ENCODE peak calls at places on chromosomes 3 and 15, in eight cellular contexts. G, S, P, K, N, V, X and C are unnamed samples.

GRCh38 chr3:114456742-114457141 is 162.9 kb downstream of the TIGIT start:
- DNase-seq in G (no peak), S (no peak), P (no peak), K (no peak), N (no peak), V (peak; percentile 44), X (no peak), C (no peak)

GRCh38 chr3:180433172-180433571 is 168.8 kb upstream of the TTC14 start:
- DNase-seq in G (peak; percentile 81), S (no peak), P (peak; percentile 36), K (no peak), N (no peak), V (no peak), X (peak; percentile 94), C (no peak)

GRCh38 chr3:172592898-172593669 is 69.9 kb upstream of the TNFSF10 start:
- DNase-seq in G (no peak), S (no peak), P (no peak), K (no peak), N (no peak), V (no peak), X (no peak), C (no peak)

GRCh38 chr3:114712728-114713492 is 419.1 kb downstream of the TIGIT start:
- DNase-seq in G (no peak), S (no peak), P (no peak), K (no peak), N (no peak), V (no peak), X (peak; percentile 29), C (no peak)

GRCh38 chr3:179653777-179654117 is 907 bp downstream of the USP13 start:
- DNase-seq in G (no peak), S (no peak), P (no peak), K (no peak), N (peak; percentile 7), V (peak; percentile 37), X (no peak), C (peak; percentile 22)

GRCh38 chr3:155252535-155252934 is 40.9 kb downstream of the STRIT1 start:
- DNase-seq in G (no peak), S (no peak), P (peak; percentile 75), K (no peak), N (no peak), V (no peak), X (peak; percentile 73), C (no peak)

GRCh38 chr3:195549931-195550519 is 6.9 kb upstream of the PPP1R2 start:
- DNase-seq in G (no peak), S (no peak), P (peak; percentile 13), K (no peak), N (peak; percentile 72), V (peak; percentile 78), X (no peak), C (peak; percentile 71)

GRCh38 chr3:152159328-152159727 is 109.4 kb upstream of the MBNL1 start:
- DNase-seq in G (peak; percentile 91), S (no peak), P (peak; percentile 50), K (no peak), N (peak; percentile 15), V (no peak), X (no peak), C (peak; percentile 19)

GRCh38 chr3:116392291-116392690 is 53.0 kb downstream of the LSAMP start:
- DNase-seq in G (no peak), S (no peak), P (no peak), K (no peak), N (no peak), V (no peak), X (no peak), C (no peak)

GRCh38 chr3:53748512-53749271 is 97.5 kb downstream of the CHDH start:
- DNase-seq in G (no peak), S (no peak), P (no peak), K (no peak), N (no peak), V (peak; percentile 71), X (no peak), C (no peak)

GRCh38 chr3:160577551-160578195 is 12.3 kb upstream of the KPNA4 start:
- DNase-seq in G (peak; percentile 52), S (no peak), P (peak; percentile 36), K (no peak), N (no peak), V (no peak), X (peak; percentile 38), C (peak; percentile 15)

GRCh38 chr15:66080791-66081475 is 172.6 kb downstream of the MEGF11 start:
- DNase-seq in G (peak; percentile 73), S (peak; percentile 33), P (peak; percentile 65), K (no peak), N (peak; percentile 51), V (no peak), X (no peak), C (no peak)

GRCh38 chr15:37131639-37132038 is 31.3 kb upstream of the MEIS2 start:
- DNase-seq in G (no peak), S (no peak), P (peak; percentile 35), K (no peak), N (no peak), V (no peak), X (no peak), C (no peak)

GRCh38 chr3:71050521-71051258 is 532.8 kb downstream of the FOXP1 start:
- DNase-seq in G (peak; percentile 96), S (no peak), P (peak; percentile 75), K (no peak), N (no peak), V (no peak), X (peak; percentile 73), C (no peak)

GRCh38 chr3:10515884-10516495 is 10.6 kb upstream of the ATP2B2 start:
- DNase-seq in G (no peak), S (no peak), P (no peak), K (no peak), N (no peak), V (no peak), X (no peak), C (no peak)

GRCh38 chr3:192831801-192832347 is 85.8 kb downstream of the MB21D2 start:
- DNase-seq in G (peak; percentile 36), S (no peak), P (no peak), K (no peak), N (no peak), V (no peak), X (no peak), C (no peak)

GRCh38 chr3:154795582-154795981 is 284.5 kb upstream of the MME start:
- DNase-seq in G (peak; percentile 95), S (no peak), P (peak; percentile 66), K (no peak), N (no peak), V (no peak), X (peak; percentile 96), C (no peak)

GRCh38 chr3:127092776-127093175 is 100.2 kb upstream of the PRR23E start:
- DNase-seq in G (no peak), S (no peak), P (no peak), K (no peak), N (peak; percentile 13), V (no peak), X (no peak), C (peak; percentile 15)
- TF ChIP-seq CTCF in G (no peak), S (no peak), P (no peak), K (no peak), N (peak; percentile 13), V (no peak), X (no peak), C (no peak)

GRCh38 chr15:100221461-100222348 is 120.1 kb downstream of the ADAMTS17 start:
- DNase-seq in G (no peak), S (no peak), P (peak; percentile 62), K (no peak), N (no peak), V (no peak), X (no peak), C (no peak)

GRCh38 chr15:100222349-100222715 is 119.4 kb downstream of the ADAMTS17 start:
- DNase-seq in G (no peak), S (no peak), P (no peak), K (no peak), N (no peak), V (no peak), X (no peak), C (no peak)

GRCh38 chr15:100227781-100228180 is 114.0 kb downstream of the ADAMTS17 start:
- DNase-seq in G (no peak), S (no peak), P (peak; percentile 51), K (no peak), N (no peak), V (no peak), X (no peak), C (no peak)

GRCh38 chr15:100226107-100226506 is 115.7 kb downstream of the ADAMTS17 start:
- DNase-seq in G (no peak), S (no peak), P (no peak), K (no peak), N (no peak), V (no peak), X (no peak), C (no peak)

GRCh38 chr15:100224206-100225185 is 117.3 kb downstream of the ADAMTS17 start:
- DNase-seq in G (peak; percentile 61), S (no peak), P (no peak), K (no peak), N (no peak), V (no peak), X (peak; percentile 79), C (no peak)
- H3K9me3 ChIP-seq in G (no peaks in the 10 kb centered on the region), S (no peaks in the 10 kb centered on the region), P (no peaks in the 10 kb centered on the region), K (no peaks in the 10 kb centered on the region), N (no peaks in the 10 kb centered on the region), V (no peaks in the 10 kb centered on the region), X (no peaks in the 10 kb centered on the region), C (no peaks in the 10 kb centered on the region)

DNA sequence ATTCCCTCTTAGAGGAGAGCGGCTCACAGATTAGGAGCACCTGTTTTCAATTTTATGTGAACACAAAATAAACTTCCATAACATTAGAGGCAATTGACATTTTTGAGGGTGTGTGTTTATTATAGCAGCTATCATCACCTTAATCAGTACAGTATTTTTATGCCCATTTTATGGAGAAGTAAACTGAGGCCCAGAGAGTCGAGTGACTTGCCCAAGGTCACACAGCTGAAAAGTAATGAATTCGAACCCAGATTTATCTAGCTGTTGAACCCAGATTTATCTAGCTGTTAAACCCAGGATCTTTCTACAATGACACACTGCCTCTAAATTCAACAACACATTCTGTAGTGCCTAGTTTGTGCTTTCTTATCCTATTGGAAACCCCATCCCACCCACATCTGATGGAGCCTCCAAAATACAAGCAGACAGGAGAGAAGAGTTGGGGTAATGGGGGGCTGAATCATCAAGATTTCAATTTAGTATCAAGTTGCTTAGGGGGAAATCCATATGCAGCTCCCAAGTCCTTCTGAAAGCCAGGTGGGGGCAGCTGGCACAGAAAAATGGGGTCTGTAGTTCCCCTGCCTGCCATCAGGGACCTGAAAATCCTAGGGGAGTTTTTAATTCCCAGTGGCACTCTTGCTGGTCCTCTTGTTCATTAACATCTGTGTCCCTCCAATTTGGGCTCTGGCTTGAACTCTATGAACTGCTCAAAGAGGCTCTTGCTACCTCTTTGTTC is 50.4 kb upstream of the TRA2B start:
- DNase-seq in G (no peak), S (no peak), P (no peak), K (no peak), N (no peak), V (no peak), X (no peak), C (no peak)
- TF ChIP-seq CTCF in G (no peak), S (no peak), P (no peak), K (no peak), N (no peak), V (peak; percentile 45), X (no peak), C (no peak)

DNA sequence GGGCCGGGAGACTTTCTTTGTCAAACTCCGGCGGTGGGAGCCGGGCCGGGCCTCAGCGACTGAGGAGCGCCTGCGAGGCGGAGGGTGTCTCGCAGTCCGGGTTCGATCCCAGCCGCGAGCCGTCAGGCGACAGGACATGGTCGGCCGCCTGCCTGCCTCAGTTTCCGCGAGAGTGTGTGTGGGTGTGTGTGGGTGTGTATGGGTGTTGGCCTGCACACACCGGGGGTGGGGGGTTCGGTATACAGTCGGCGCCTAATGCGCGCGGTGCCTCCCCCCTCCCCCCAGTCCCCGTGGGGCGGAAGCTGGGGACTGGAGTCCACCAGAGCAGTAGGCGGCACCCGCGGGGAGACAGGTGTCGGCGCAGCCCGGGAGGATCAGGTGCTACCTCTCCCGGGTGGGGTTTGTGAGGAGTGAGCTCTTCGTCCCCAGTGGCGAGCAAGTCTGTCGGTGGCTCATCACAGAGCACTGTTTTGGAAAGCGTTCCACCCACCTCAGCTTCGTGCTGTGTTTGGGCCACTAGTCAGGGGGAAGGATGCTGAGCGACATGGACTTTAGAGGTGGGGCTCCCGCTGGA is 246.3 kb downstream of the GOLGA6L6 start:
- DNase-seq in G (no peak), S (peak; percentile 34), P (no peak), K (no peak), N (no peak), V (no peak), X (no peak), C (no peak)
- H3K9me3 ChIP-seq in G (peaks cover 3% of the 10 kb centered on the region), S (no peaks in the 10 kb centered on the region), P (peaks cover 30% of the 10 kb centered on the region), K (no peaks in the 10 kb centered on the region), N (peaks cover 4% of the 10 kb centered on the region), V (no peaks in the 10 kb centered on the region), X (peaks cover 15% of the 10 kb centered on the region), C (peaks cover 74% of the 10 kb centered on the region)